ENCODE peak calls at places on chromosomes 12 and 14, in ten cellular contexts. One of them, this sample, is unnamed.

GRCh38 chr12:106000376-106001104 is 138.2 kb downstream of the NUAK1 start:
- DNase-seq in amniotic stem cell: no peak
- DNase-seq in kidney tubule cell: peak
- DNase-seq in CD8-positive, alpha-beta T cell: no peak
- DNase-seq in naive thymus-derived CD8-positive, alpha-beta T cell: no peak
- DNase-seq in GM23248: no peak
- DNase-seq in T-helper 2 cell: no peak
- DNase-seq in BJ: no peak
- DNase-seq in anterior cingulate cortex: no peak
- DNase-seq in body of pancreas: no peak
- DNase-seq in this sample: no peak

GRCh38 chr12:126385785-126386184 is 1320.5 kb downstream of the AACS start:
- DNase-seq in amniotic stem cell: no peak
- DNase-seq in kidney tubule cell: no peak
- DNase-seq in CD8-positive, alpha-beta T cell: no peak
- DNase-seq in naive thymus-derived CD8-positive, alpha-beta T cell: no peak
- DNase-seq in GM23248: peak
- DNase-seq in T-helper 2 cell: no peak
- DNase-seq in BJ: no peak
- DNase-seq in anterior cingulate cortex: no peak
- DNase-seq in body of pancreas: peak
- DNase-seq in this sample: no peak

GRCh38 chr14:96167224-96168148 is 37.2 kb upstream of the BDKRB2 start:
- DNase-seq in amniotic stem cell: peak
- DNase-seq in kidney tubule cell: peak
- DNase-seq in CD8-positive, alpha-beta T cell: no peak
- DNase-seq in naive thymus-derived CD8-positive, alpha-beta T cell: no peak
- DNase-seq in GM23248: peak
- DNase-seq in T-helper 2 cell: no peak
- DNase-seq in BJ: peak
- DNase-seq in anterior cingulate cortex: no peak
- DNase-seq in body of pancreas: no peak
- DNase-seq in this sample: no peak

GRCh38 chr14:61280092-61280525 is 1.0 kb downstream of the TMEM30B start:
- DNase-seq in amniotic stem cell: no peak
- DNase-seq in kidney tubule cell: no peak
- DNase-seq in CD8-positive, alpha-beta T cell: peak
- DNase-seq in naive thymus-derived CD8-positive, alpha-beta T cell: peak
- DNase-seq in GM23248: no peak
- DNase-seq in T-helper 2 cell: peak
- DNase-seq in BJ: no peak
- DNase-seq in anterior cingulate cortex: no peak
- DNase-seq in body of pancreas: no peak
- DNase-seq in this sample: no peak

GRCh38 chr14:48398675-48399282 is 723.4 kb upstream of the MDGA2 start:
- DNase-seq in amniotic stem cell: no peak
- DNase-seq in kidney tubule cell: peak
- DNase-seq in CD8-positive, alpha-beta T cell: no peak
- DNase-seq in naive thymus-derived CD8-positive, alpha-beta T cell: no peak
- DNase-seq in GM23248: peak
- DNase-seq in T-helper 2 cell: no peak
- DNase-seq in BJ: no peak
- DNase-seq in anterior cingulate cortex: no peak
- DNase-seq in body of pancreas: peak
- DNase-seq in this sample: peak

GRCh38 chr12:1474567-1475153 is 119.7 kb downstream of the FBXL14 start:
- DNase-seq in amniotic stem cell: peak
- DNase-seq in kidney tubule cell: peak
- DNase-seq in CD8-positive, alpha-beta T cell: no peak
- DNase-seq in naive thymus-derived CD8-positive, alpha-beta T cell: no peak
- DNase-seq in GM23248: peak
- DNase-seq in T-helper 2 cell: no peak
- DNase-seq in BJ: peak
- DNase-seq in anterior cingulate cortex: no peak
- DNase-seq in body of pancreas: no peak
- DNase-seq in this sample: no peak

GRCh38 chr14:91297081-91297711 is 52.7 kb upstream of the GPR68 start:
- DNase-seq in amniotic stem cell: no peak
- DNase-seq in kidney tubule cell: no peak
- DNase-seq in CD8-positive, alpha-beta T cell: no peak
- DNase-seq in naive thymus-derived CD8-positive, alpha-beta T cell: no peak
- DNase-seq in GM23248: no peak
- DNase-seq in T-helper 2 cell: no peak
- DNase-seq in BJ: no peak
- DNase-seq in anterior cingulate cortex: no peak
- DNase-seq in body of pancreas: no peak
- DNase-seq in this sample: no peak

GRCh38 chr12:102960766-102961487 is 3.5 kb downstream of the ASCL1 start:
- DNase-seq in amniotic stem cell: no peak
- DNase-seq in kidney tubule cell: no peak
- DNase-seq in CD8-positive, alpha-beta T cell: no peak
- DNase-seq in naive thymus-derived CD8-positive, alpha-beta T cell: no peak
- DNase-seq in GM23248: no peak
- DNase-seq in T-helper 2 cell: no peak
- DNase-seq in BJ: no peak
- DNase-seq in anterior cingulate cortex: peak
- DNase-seq in body of pancreas: no peak
- DNase-seq in this sample: no peak

GRCh38 chr14:75861161-75861621 is 120.6 kb downstream of the TGFB3 start:
- DNase-seq in amniotic stem cell: no peak
- DNase-seq in kidney tubule cell: peak
- DNase-seq in CD8-positive, alpha-beta T cell: no peak
- DNase-seq in naive thymus-derived CD8-positive, alpha-beta T cell: no peak
- DNase-seq in GM23248: peak
- DNase-seq in T-helper 2 cell: no peak
- DNase-seq in BJ: no peak
- DNase-seq in anterior cingulate cortex: no peak
- DNase-seq in body of pancreas: peak
- DNase-seq in this sample: no peak

GRCh38 chr14:27025648-27026047 is 427.8 kb upstream of the NOVA1 start:
- DNase-seq in amniotic stem cell: no peak
- DNase-seq in kidney tubule cell: no peak
- DNase-seq in CD8-positive, alpha-beta T cell: no peak
- DNase-seq in naive thymus-derived CD8-positive, alpha-beta T cell: no peak
- DNase-seq in GM23248: no peak
- DNase-seq in T-helper 2 cell: no peak
- DNase-seq in BJ: no peak
- DNase-seq in anterior cingulate cortex: no peak
- DNase-seq in body of pancreas: no peak
- DNase-seq in this sample: no peak

GRCh38 chr12:63164911-63165310 is 13.9 kb upstream of the AVPR1A start:
- DNase-seq in amniotic stem cell: no peak
- DNase-seq in kidney tubule cell: no peak
- DNase-seq in CD8-positive, alpha-beta T cell: no peak
- DNase-seq in naive thymus-derived CD8-positive, alpha-beta T cell: no peak
- DNase-seq in GM23248: no peak
- DNase-seq in T-helper 2 cell: no peak
- DNase-seq in BJ: no peak
- DNase-seq in anterior cingulate cortex: no peak
- DNase-seq in body of pancreas: no peak
- DNase-seq in this sample: no peak

GRCh38 chr14:24360281-24360680 is 7.7 kb upstream of the NFATC4 start:
- DNase-seq in amniotic stem cell: no peak
- DNase-seq in kidney tubule cell: no peak
- DNase-seq in CD8-positive, alpha-beta T cell: no peak
- DNase-seq in naive thymus-derived CD8-positive, alpha-beta T cell: no peak
- DNase-seq in GM23248: no peak
- DNase-seq in T-helper 2 cell: no peak
- DNase-seq in BJ: no peak
- DNase-seq in anterior cingulate cortex: no peak
- DNase-seq in body of pancreas: no peak
- DNase-seq in this sample: no peak